ENCODE peak calls at places on chromosomes 3 and 15, in six cellular contexts. One of them, this sample, is unnamed.

GRCh38 chr3:48974076-48974864 is 15.8 kb upstream of the P4HTM start:
- DNase-seq in tibial nerve: no peak
- DNase-seq in NCI-H748 treated with DMSO at 0.1 percent for 48 hours: no peak
- DNase-seq in stimulated activated naive CD4-positive, alpha-beta T cell: no peak
- DNase-seq in stimulated activated CD8-positive, alpha-beta memory T cell treated with anti-CD3 and anti-CD28 coated beads, Interleukin-2, amount 100 ng/mL, for 1 hour: no peak
- DNase-seq in retinal pigment epithelial cell: no peak
- DNase-seq in this sample: no peak

GRCh38 chr15:22931784-22932536 is 48.2 kb downstream of the CYFIP1 start:
- DNase-seq in stimulated activated naive CD4-positive, alpha-beta T cell: no peak
- DNase-seq in retinal pigment epithelial cell: no peak
- DNase-seq in tibial nerve: no peak
- DNase-seq in NCI-H748 treated with DMSO at 0.1 percent for 48 hours: no peak
- DNase-seq in stimulated activated CD8-positive, alpha-beta memory T cell treated with anti-CD3 and anti-CD28 coated beads, Interleukin-2, amount 100 ng/mL, for 1 hour: no peak
- DNase-seq in this sample: no peak

GRCh38 chr3:47356201-47356600 is 24.6 kb upstream of the PTPN23 start:
- DNase-seq in NCI-H748 treated with DMSO at 0.1 percent for 48 hours: no peak
- DNase-seq in stimulated activated CD8-positive, alpha-beta memory T cell treated with anti-CD3 and anti-CD28 coated beads, Interleukin-2, amount 100 ng/mL, for 1 hour: no peak
- DNase-seq in stimulated activated naive CD4-positive, alpha-beta T cell: no peak
- DNase-seq in tibial nerve: no peak
- DNase-seq in retinal pigment epithelial cell: no peak
- DNase-seq in this sample: no peak

GRCh38 chr15:88108991-88109390 is 147.5 kb downstream of the NTRK3 start:
- DNase-seq in NCI-H748 treated with DMSO at 0.1 percent for 48 hours: peak
- DNase-seq in stimulated activated naive CD4-positive, alpha-beta T cell: no peak
- DNase-seq in tibial nerve: no peak
- DNase-seq in stimulated activated CD8-positive, alpha-beta memory T cell treated with anti-CD3 and anti-CD28 coated beads, Interleukin-2, amount 100 ng/mL, for 1 hour: no peak
- DNase-seq in retinal pigment epithelial cell: no peak
- DNase-seq in this sample: no peak

GRCh38 chr3:167318996-167319615 is 61.0 kb downstream of the ZBBX start:
- DNase-seq in NCI-H748 treated with DMSO at 0.1 percent for 48 hours: no peak
- DNase-seq in retinal pigment epithelial cell: no peak
- DNase-seq in tibial nerve: no peak
- DNase-seq in stimulated activated CD8-positive, alpha-beta memory T cell treated with anti-CD3 and anti-CD28 coated beads, Interleukin-2, amount 100 ng/mL, for 1 hour: no peak
- DNase-seq in stimulated activated naive CD4-positive, alpha-beta T cell: no peak
- DNase-seq in this sample: no peak

GRCh38 chr3:8451696-8452095 is 49.9 kb upstream of the LMCD1 start:
- DNase-seq in retinal pigment epithelial cell: no peak
- DNase-seq in NCI-H748 treated with DMSO at 0.1 percent for 48 hours: no peak
- DNase-seq in tibial nerve: no peak
- DNase-seq in stimulated activated naive CD4-positive, alpha-beta T cell: no peak
- DNase-seq in stimulated activated CD8-positive, alpha-beta memory T cell treated with anti-CD3 and anti-CD28 coated beads, Interleukin-2, amount 100 ng/mL, for 1 hour: no peak
- DNase-seq in this sample: no peak

GRCh38 chr15:38535451-38536200 is 29.0 kb downstream of the RASGRP1 start:
- DNase-seq in tibial nerve: no peak
- DNase-seq in retinal pigment epithelial cell: no peak
- DNase-seq in stimulated activated CD8-positive, alpha-beta memory T cell treated with anti-CD3 and anti-CD28 coated beads, Interleukin-2, amount 100 ng/mL, for 1 hour: no peak
- DNase-seq in stimulated activated naive CD4-positive, alpha-beta T cell: no peak
- DNase-seq in NCI-H748 treated with DMSO at 0.1 percent for 48 hours: no peak
- DNase-seq in this sample: no peak

GRCh38 chr15:42915654-42916053 is 4.9 kb downstream of the TTBK2 start:
- DNase-seq in stimulated activated naive CD4-positive, alpha-beta T cell: no peak
- DNase-seq in tibial nerve: no peak
- DNase-seq in stimulated activated CD8-positive, alpha-beta memory T cell treated with anti-CD3 and anti-CD28 coated beads, Interleukin-2, amount 100 ng/mL, for 1 hour: no peak
- DNase-seq in retinal pigment epithelial cell: no peak
- DNase-seq in NCI-H748 treated with DMSO at 0.1 percent for 48 hours: no peak
- DNase-seq in this sample: no peak

GRCh38 chr3:48039487-48040190 is 23.4 kb upstream of the MAP4 start:
- DNase-seq in tibial nerve: no peak
- DNase-seq in retinal pigment epithelial cell: peak
- DNase-seq in stimulated activated naive CD4-positive, alpha-beta T cell: no peak
- DNase-seq in stimulated activated CD8-positive, alpha-beta memory T cell treated with anti-CD3 and anti-CD28 coated beads, Interleukin-2, amount 100 ng/mL, for 1 hour: no peak
- DNase-seq in NCI-H748 treated with DMSO at 0.1 percent for 48 hours: no peak
- DNase-seq in this sample: peak

GRCh38 chr3:125043599-125044151 is 12.1 kb downstream of the HEG1 start:
- DNase-seq in retinal pigment epithelial cell: no peak
- DNase-seq in tibial nerve: no peak
- DNase-seq in NCI-H748 treated with DMSO at 0.1 percent for 48 hours: no peak
- DNase-seq in stimulated activated CD8-positive, alpha-beta memory T cell treated with anti-CD3 and anti-CD28 coated beads, Interleukin-2, amount 100 ng/mL, for 1 hour: no peak
- DNase-seq in stimulated activated naive CD4-positive, alpha-beta T cell: no peak
- DNase-seq in this sample: no peak

GRCh38 chr3:183943739-183944138 is 59.1 kb upstream of the PARL start:
- DNase-seq in stimulated activated naive CD4-positive, alpha-beta T cell: no peak
- DNase-seq in tibial nerve: no peak
- DNase-seq in NCI-H748 treated with DMSO at 0.1 percent for 48 hours: no peak
- DNase-seq in retinal pigment epithelial cell: no peak
- DNase-seq in stimulated activated CD8-positive, alpha-beta memory T cell treated with anti-CD3 and anti-CD28 coated beads, Interleukin-2, amount 100 ng/mL, for 1 hour: no peak
- DNase-seq in this sample: no peak

GRCh38 chr15:65344909-65345275 is 32.9 kb downstream of the IGDCC3 start:
- DNase-seq in tibial nerve: no peak
- DNase-seq in retinal pigment epithelial cell: no peak
- DNase-seq in stimulated activated naive CD4-positive, alpha-beta T cell: no peak
- DNase-seq in stimulated activated CD8-positive, alpha-beta memory T cell treated with anti-CD3 and anti-CD28 coated beads, Interleukin-2, amount 100 ng/mL, for 1 hour: no peak
- DNase-seq in NCI-H748 treated with DMSO at 0.1 percent for 48 hours: no peak
- DNase-seq in this sample: no peak

GRCh38 chr3:134748698-134749097 is 46.4 kb upstream of the EPHB1 start:
- DNase-seq in stimulated activated CD8-positive, alpha-beta memory T cell treated with anti-CD3 and anti-CD28 coated beads, Interleukin-2, amount 100 ng/mL, for 1 hour: no peak
- DNase-seq in NCI-H748 treated with DMSO at 0.1 percent for 48 hours: no peak
- DNase-seq in stimulated activated naive CD4-positive, alpha-beta T cell: no peak
- DNase-seq in tibial nerve: no peak
- DNase-seq in retinal pigment epithelial cell: no peak
- DNase-seq in this sample: no peak

GRCh38 chr3:65195211-65195610 is 507.4 kb upstream of the ADAMTS9 start:
- DNase-seq in retinal pigment epithelial cell: no peak
- DNase-seq in stimulated activated naive CD4-positive, alpha-beta T cell: no peak
- DNase-seq in stimulated activated CD8-positive, alpha-beta memory T cell treated with anti-CD3 and anti-CD28 coated beads, Interleukin-2, amount 100 ng/mL, for 1 hour: no peak
- DNase-seq in tibial nerve: no peak
- DNase-seq in NCI-H748 treated with DMSO at 0.1 percent for 48 hours: no peak
- DNase-seq in this sample: no peak

GRCh38 chr3:105647047-105647446 is 221.8 kb downstream of the CBLB start:
- DNase-seq in stimulated activated naive CD4-positive, alpha-beta T cell: no peak
- DNase-seq in stimulated activated CD8-positive, alpha-beta memory T cell treated with anti-CD3 and anti-CD28 coated beads, Interleukin-2, amount 100 ng/mL, for 1 hour: no peak
- DNase-seq in NCI-H748 treated with DMSO at 0.1 percent for 48 hours: no peak
- DNase-seq in retinal pigment epithelial cell: peak
- DNase-seq in tibial nerve: no peak
- DNase-seq in this sample: no peak

GRCh38 chr15:58433597-58434333 is 2.0 kb downstream of the LIPC start:
- DNase-seq in NCI-H748 treated with DMSO at 0.1 percent for 48 hours: no peak
- DNase-seq in stimulated activated CD8-positive, alpha-beta memory T cell treated with anti-CD3 and anti-CD28 coated beads, Interleukin-2, amount 100 ng/mL, for 1 hour: no peak
- DNase-seq in tibial nerve: no peak
- DNase-seq in retinal pigment epithelial cell: no peak
- DNase-seq in stimulated activated naive CD4-positive, alpha-beta T cell: no peak
- DNase-seq in this sample: no peak

GRCh38 chr3:116029286-116029685 is 406.0 kb downstream of the GAP43 start:
- DNase-seq in NCI-H748 treated with DMSO at 0.1 percent for 48 hours: no peak
- DNase-seq in stimulated activated naive CD4-positive, alpha-beta T cell: no peak
- DNase-seq in tibial nerve: no peak
- DNase-seq in retinal pigment epithelial cell: no peak
- DNase-seq in stimulated activated CD8-positive, alpha-beta memory T cell treated with anti-CD3 and anti-CD28 coated beads, Interleukin-2, amount 100 ng/mL, for 1 hour: no peak
- DNase-seq in this sample: no peak

GRCh38 chr3:13947912-13948311 is 68.0 kb upstream of the WNT7A start:
- DNase-seq in stimulated activated CD8-positive, alpha-beta memory T cell treated with anti-CD3 and anti-CD28 coated beads, Interleukin-2, amount 100 ng/mL, for 1 hour: no peak
- DNase-seq in retinal pigment epithelial cell: no peak
- DNase-seq in NCI-H748 treated with DMSO at 0.1 percent for 48 hours: no peak
- DNase-seq in tibial nerve: no peak
- DNase-seq in stimulated activated naive CD4-positive, alpha-beta T cell: no peak
- DNase-seq in this sample: no peak

GRCh38 chr15:55586808-55587207 is 1.3 kb downstream of the PYGO1 start:
- DNase-seq in tibial nerve: no peak
- DNase-seq in stimulated activated naive CD4-positive, alpha-beta T cell: no peak
- DNase-seq in stimulated activated CD8-positive, alpha-beta memory T cell treated with anti-CD3 and anti-CD28 coated beads, Interleukin-2, amount 100 ng/mL, for 1 hour: no peak
- DNase-seq in retinal pigment epithelial cell: no peak
- DNase-seq in NCI-H748 treated with DMSO at 0.1 percent for 48 hours: no peak
- DNase-seq in this sample: no peak

GRCh38 chr3:133273346-133273745 is 126.5 kb upstream of the BFSP2 start:
- DNase-seq in retinal pigment epithelial cell: no peak
- DNase-seq in stimulated activated naive CD4-positive, alpha-beta T cell: no peak
- DNase-seq in NCI-H748 treated with DMSO at 0.1 percent for 48 hours: no peak
- DNase-seq in stimulated activated CD8-positive, alpha-beta memory T cell treated with anti-CD3 and anti-CD28 coated beads, Interleukin-2, amount 100 ng/mL, for 1 hour: no peak
- DNase-seq in tibial nerve: no peak
- DNase-seq in this sample: no peak

This sample was measured in putamen.